ENCODE peak calls at places on chromosomes 6 and 20, in five cellular contexts. A is heart left ventricle; L is testis; V is heart right ventricle; Q is CD8-positive, alpha-beta memory T cell. S is an unnamed sample.
A peak's percentile ranks its signal among the peaks of the same experiment; 100 is the strongest.

GRCh38 chr6:134457941-134458340 is 140.0 kb upstream of the SGK1 start:
- DNase-seq in L (no peak), V (no peak), Q (no peak), A (no peak), S (no peak)

GRCh38 chr6:122838060-122838780 is 49.2 kb downstream of the SMPDL3A start:
- DNase-seq in L (no peak), Q (no peak), A (no peak), V (no peak), S (no peak)

GRCh38 chr20:1979116-1979778 is 14.6 kb downstream of the PDYN start:
- DNase-seq in Q (no peak), L (no peak), V (no peak), A (no peak), S (no peak)

GRCh38 chr20:60137657-60138245 is 179.5 kb downstream of the CDH26 start:
- DNase-seq in Q (no peak), L (no peak), V (no peak), A (no peak), S (no peak)

GRCh38 chr6:129177801-129178200 is 294.9 kb downstream of the LAMA2 start:
- DNase-seq in L (no peak), V (no peak), Q (no peak), A (no peak), S (no peak)

GRCh38 chr20:20611165-20611564 is 101.3 kb downstream of the RALGAPA2 start:
- DNase-seq in V (no peak), L (no peak), Q (no peak), A (no peak), S (no peak)

GRCh38 chr6:49519660-49520059 is 19.9 kb downstream of the GLYATL3 start:
- DNase-seq in V (no peak), A (no peak), Q (no peak), L (no peak), S (no peak)

GRCh38 chr20:2237059-2237458 is 58.7 kb upstream of the TGM3 start:
- DNase-seq in Q (no peak), L (peak; percentile 73), V (peak; percentile 14), A (peak; percentile 57), S (peak; percentile 82)

GRCh38 chr6:122833229-122833556 is 44.1 kb downstream of the SMPDL3A start:
- DNase-seq in V (no peak), L (no peak), Q (no peak), A (no peak), S (no peak)

GRCh38 chr6:20302702-20303251 is 90.5 kb upstream of the MBOAT1 start:
- DNase-seq in V (no peak), Q (no peak), L (no peak), A (no peak), S (no peak)

GRCh38 chr6:71499667-71500066 is 211.1 kb downstream of the OGFRL1 start:
- DNase-seq in A (no peak), Q (no peak), V (no peak), L (no peak), S (no peak)

GRCh38 chr6:48744948-48745347 is 634.0 kb upstream of the PTCHD4 start:
- DNase-seq in Q (no peak), L (no peak), A (no peak), V (no peak), S (no peak)

GRCh38 chr6:107611060-107611824 is 121.3 kb downstream of the SOBP start:
- DNase-seq in V (no peak), Q (no peak), A (no peak), L (no peak), S (no peak)

GRCh38 chr6:2245954-2246863 is 804 bp upstream of the GMDS start:
- DNase-seq in L (peak; percentile 50), Q (peak; percentile 65), V (peak; percentile 32), A (peak; percentile 66), S (peak; percentile 70)

GRCh38 chr20:19025430-19026120 is 186.9 kb upstream of the SLC24A3 start:
- DNase-seq in A (no peak), V (no peak), Q (no peak), L (no peak), S (no peak)

GRCh38 chr20:19056909-19057308 is 155.5 kb upstream of the SLC24A3 start:
- DNase-seq in Q (no peak), L (peak; percentile 40), V (no peak), A (no peak), S (no peak)

GRCh38 chr20:57258055-57258454 is 8.4 kb downstream of the BMP7 start:
- DNase-seq in L (no peak), V (no peak), A (no peak), Q (no peak), S (no peak)

GRCh38 chr6:10529231-10529801 is 8.2 kb downstream of the GCNT2 start:
- DNase-seq in Q (no peak), A (no peak), V (no peak), L (no peak), S (no peak)
- H3K27ac ChIP-seq in Q (no peak overlapping the region), A (peak overlapping the region; percentile 41), V (peak overlapping the region; percentile 79), L (peak overlapping the region; percentile 55), S (no peak overlapping the region)

GRCh38 chr20:63349516-63349895 is 11.6 kb downstream of the CHRNA4 start:
- DNase-seq in L (no peak), A (no peak), Q (no peak), V (no peak), S (no peak)

GRCh38 chr20:63347081-63347741 is 13.9 kb downstream of the CHRNA4 start:
- DNase-seq in L (no peak), V (peak; percentile 10), Q (no peak), A (no peak), S (no peak)

GRCh38 chr20:63350196-63350595 is 11.0 kb downstream of the CHRNA4 start:
- DNase-seq in A (no peak), V (peak; percentile 9), L (no peak), Q (no peak), S (no peak)

GRCh38 chr20:63347950-63348827 is 13.0 kb downstream of the CHRNA4 start:
- DNase-seq in A (no peak), L (no peak), Q (no peak), V (peak; percentile 8), S (no peak)

GRCh38 chr20:63348828-63349515 is 12.2 kb downstream of the CHRNA4 start:
- DNase-seq in L (no peak), Q (no peak), A (no peak), V (peak; percentile 7), S (no peak)
- H3K27me3 ChIP-seq in L (no peaks in the 10 kb centered on the region), Q (no peaks in the 10 kb centered on the region), A (no peaks in the 10 kb centered on the region), V (peaks cover 33% of the 10 kb centered on the region), S (no peaks in the 10 kb centered on the region)

GRCh38 chr6:159688977-159689376 is 4.1 kb downstream of the SOD2 start:
- DNase-seq in A (no peak), Q (no peak), V (no peak), L (no peak), S (no peak)
- H3K36me3 ChIP-seq in A (peaks cover 68% of the 10 kb centered on the region), Q (peaks cover 14% of the 10 kb centered on the region), V (peaks cover 63% of the 10 kb centered on the region), L (no peaks in the 10 kb centered on the region), S (peaks cover 54% of the 10 kb centered on the region)

GRCh38 chr6:18327621-18328548 is 59.3 kb upstream of the RNF144B start:
- DNase-seq in Q (no peak), A (peak; percentile 41), L (peak; percentile 24), V (no peak), S (peak; percentile 65)

GRCh38 chr6:18324708-18325047 is 60.3 kb upstream of the DEK start:
- DNase-seq in L (no peak), Q (no peak), A (no peak), V (no peak), S (no peak)

GRCh38 chr6:18326001-18326400 is 61.1 kb upstream of the RNF144B start:
- DNase-seq in V (no peak), A (no peak), Q (no peak), L (no peak), S (no peak)

GRCh38 chr6:18328549-18328922 is 58.6 kb upstream of the RNF144B start:
- DNase-seq in V (no peak), A (no peak), Q (no peak), L (no peak), S (no peak)

GRCh38 chr6:18326980-18327379 is 60.2 kb upstream of the RNF144B start:
- DNase-seq in L (no peak), V (no peak), Q (no peak), A (no peak), S (no peak)
- H3K27ac ChIP-seq in L (no peak overlapping the region), V (peak overlapping the region; percentile 50), Q (no peak overlapping the region), A (no peak overlapping the region), S (no peak overlapping the region)

DNA sequence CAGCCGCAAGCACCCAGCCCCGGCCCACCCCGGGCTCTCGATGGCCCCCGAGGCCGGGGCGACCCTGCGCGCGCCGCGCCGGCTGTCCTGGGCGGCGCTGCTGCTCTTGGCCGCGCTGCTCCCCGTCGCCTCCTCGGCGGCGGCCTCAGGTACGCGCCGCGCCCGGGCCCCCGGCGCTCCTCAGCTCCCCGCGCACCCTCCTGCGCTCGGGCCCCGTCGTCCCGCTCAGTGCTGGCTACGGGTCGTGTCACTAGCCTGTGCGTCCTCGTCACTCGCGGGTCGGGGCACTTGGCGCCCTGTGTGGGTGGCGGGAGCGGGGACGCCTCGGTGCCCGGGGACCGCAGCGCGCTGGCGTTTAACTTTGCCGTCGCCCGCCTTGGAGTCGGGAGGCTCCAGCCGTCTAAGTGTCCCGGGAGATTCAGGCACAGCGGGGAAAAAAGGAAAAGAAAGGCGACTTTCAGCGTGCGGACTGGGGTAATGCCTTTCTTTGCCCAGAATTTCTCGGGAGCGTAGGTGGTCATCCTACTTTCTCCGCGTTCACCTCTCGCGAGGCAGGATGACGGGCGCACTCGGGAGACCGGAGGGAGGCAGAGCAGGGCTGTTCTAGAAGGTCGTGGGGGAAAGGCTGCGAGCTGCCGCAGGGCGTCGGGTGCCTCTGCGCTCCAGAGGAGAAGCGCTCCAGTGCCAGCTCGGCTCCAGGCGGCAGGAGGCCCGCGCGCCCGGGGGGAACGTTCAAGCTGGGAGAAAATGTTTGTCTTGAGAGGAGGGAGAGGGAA is 545 bp downstream of the FNDC1 start:
- DNase-seq in L (peak; percentile 43), V (peak; percentile 23), A (no peak), Q (no peak), S (no peak)
- H3K27me3 ChIP-seq in L (no peaks in the 10 kb centered on the region), V (peaks cover 80% of the 10 kb centered on the region), A (peaks cover 23% of the 10 kb centered on the region), Q (peaks cover 32% of the 10 kb centered on the region), S (no peaks in the 10 kb centered on the region)

GRCh38 chr6:42025790-42026311 is 24.5 kb upstream of the TAF8 start:
- DNase-seq in L (no peak), Q (no peak), V (no peak), A (no peak), S (no peak)
- H3K36me3 ChIP-seq in L (no peaks in the 10 kb centered on the region), Q (peaks cover 25% of the 10 kb centered on the region), V (peaks cover 4% of the 10 kb centered on the region), A (no peaks in the 10 kb centered on the region), S (no peaks in the 10 kb centered on the region)

GRCh38 chr6:89348372-89348771 is 4.2 kb downstream of the UBE2J1 start:
- DNase-seq in Q (no peak), L (no peak), V (no peak), A (no peak), S (no peak)
- H3K27ac ChIP-seq in Q (no peak overlapping the region), L (no peak overlapping the region), V (peak overlapping the region; percentile 38), A (no peak overlapping the region), S (no peak overlapping the region)

DNA sequence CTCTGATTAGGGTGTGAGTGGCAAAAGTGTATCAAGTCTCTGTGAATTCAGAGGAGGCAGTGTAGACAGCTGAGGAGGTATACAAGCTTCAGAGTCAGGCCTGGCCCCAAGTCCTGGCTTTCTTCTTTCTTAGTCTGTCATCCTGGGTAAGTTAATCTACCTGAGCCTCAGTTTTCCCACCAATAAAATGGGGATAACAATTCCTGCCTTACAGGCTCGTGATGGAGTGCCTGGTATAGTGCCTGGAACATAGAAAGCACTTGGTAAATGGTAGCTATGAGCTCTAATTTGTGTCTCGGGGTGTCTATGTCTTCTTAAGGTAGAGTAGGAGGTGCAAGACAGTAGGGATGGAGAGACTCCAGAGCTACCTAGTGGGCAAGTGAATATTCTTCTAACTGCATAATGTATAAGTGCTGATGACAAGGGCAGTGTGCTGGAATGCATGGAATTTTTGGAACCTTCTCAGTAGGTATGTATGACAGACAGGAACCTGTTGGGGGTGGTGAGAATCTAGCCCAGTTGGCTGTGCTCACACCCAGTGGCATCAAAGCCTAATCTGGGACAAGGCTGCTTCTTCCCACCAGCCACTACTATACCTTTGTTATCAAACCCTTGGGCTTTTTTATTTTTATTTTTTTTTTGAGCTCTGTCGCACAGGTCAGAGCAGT is 4.0 kb upstream of the SCUBE3 start:
- DNase-seq in A (no peak), Q (no peak), L (no peak), V (no peak), S (no peak)
- H3K27me3 ChIP-seq in A (no peaks in the 10 kb centered on the region), Q (peaks cover 29% of the 10 kb centered on the region), L (no peaks in the 10 kb centered on the region), V (peaks cover 14% of the 10 kb centered on the region), S (peaks cover 4% of the 10 kb centered on the region)

S was measured in right atrium auricular region.